ENCODE peak calls at places on chromosomes 12 and 14, in nine cellular contexts. One of them, this sample, is unnamed.

GRCh38 chr12:69886101-69886500 is 61.1 kb downstream of the MYRFL start:
- DNase-seq in IMR-90: no peak
- DNase-seq in renal cortical epithelial cell: no peak
- DNase-seq in frontal cortex: no peak
- DNase-seq in hippocampal formation: no peak
- DNase-seq in stimulated activated CD4-positive, alpha-beta T cell treated with anti-CD3 and anti-CD28 coated beads, Interleukin-1b, Interleukin-23, amount 100 ng/mL, for 24 hours: no peak
- DNase-seq in caudate nucleus: no peak
- DNase-seq in HTR-8/SVneo: no peak
- DNase-seq in COR-L47: no peak
- DNase-seq in this sample: no peak

GRCh38 chr14:54683882-54684794 is 117.2 kb downstream of the SAMD4A start:
- DNase-seq in IMR-90: peak
- DNase-seq in renal cortical epithelial cell: peak
- DNase-seq in frontal cortex: no peak
- DNase-seq in hippocampal formation: no peak
- DNase-seq in stimulated activated CD4-positive, alpha-beta T cell treated with anti-CD3 and anti-CD28 coated beads, Interleukin-1b, Interleukin-23, amount 100 ng/mL, for 24 hours: no peak
- DNase-seq in caudate nucleus: no peak
- DNase-seq in HTR-8/SVneo: peak
- DNase-seq in COR-L47: no peak
- DNase-seq in this sample: no peak

GRCh38 chr12:123050913-123051312 is 70.4 kb downstream of the ARL6IP4 start:
- DNase-seq in IMR-90: no peak
- DNase-seq in renal cortical epithelial cell: no peak
- DNase-seq in frontal cortex: no peak
- DNase-seq in hippocampal formation: no peak
- DNase-seq in stimulated activated CD4-positive, alpha-beta T cell treated with anti-CD3 and anti-CD28 coated beads, Interleukin-1b, Interleukin-23, amount 100 ng/mL, for 24 hours: no peak
- DNase-seq in caudate nucleus: no peak
- DNase-seq in HTR-8/SVneo: no peak
- DNase-seq in COR-L47: no peak
- DNase-seq in this sample: no peak

GRCh38 chr12:112738531-112738930 is 53.0 kb upstream of the RPH3A start:
- DNase-seq in IMR-90: no peak
- DNase-seq in renal cortical epithelial cell: no peak
- DNase-seq in frontal cortex: no peak
- DNase-seq in hippocampal formation: no peak
- DNase-seq in stimulated activated CD4-positive, alpha-beta T cell treated with anti-CD3 and anti-CD28 coated beads, Interleukin-1b, Interleukin-23, amount 100 ng/mL, for 24 hours: no peak
- DNase-seq in caudate nucleus: no peak
- DNase-seq in HTR-8/SVneo: no peak
- DNase-seq in COR-L47: no peak
- DNase-seq in this sample: no peak

GRCh38 chr12:122996188-122996601 is 15.7 kb downstream of the ARL6IP4 start:
- DNase-seq in IMR-90: no peak
- DNase-seq in renal cortical epithelial cell: no peak
- DNase-seq in frontal cortex: no peak
- DNase-seq in hippocampal formation: no peak
- DNase-seq in stimulated activated CD4-positive, alpha-beta T cell treated with anti-CD3 and anti-CD28 coated beads, Interleukin-1b, Interleukin-23, amount 100 ng/mL, for 24 hours: no peak
- DNase-seq in caudate nucleus: no peak
- DNase-seq in HTR-8/SVneo: no peak
- DNase-seq in COR-L47: no peak
- DNase-seq in this sample: no peak

GRCh38 chr14:103923863-103924262 is 4.4 kb upstream of the TDRD9 start:
- DNase-seq in IMR-90: no peak
- DNase-seq in renal cortical epithelial cell: no peak
- DNase-seq in frontal cortex: no peak
- DNase-seq in hippocampal formation: no peak
- DNase-seq in stimulated activated CD4-positive, alpha-beta T cell treated with anti-CD3 and anti-CD28 coated beads, Interleukin-1b, Interleukin-23, amount 100 ng/mL, for 24 hours: no peak
- DNase-seq in caudate nucleus: no peak
- DNase-seq in HTR-8/SVneo: no peak
- DNase-seq in COR-L47: peak
- DNase-seq in this sample: no peak

GRCh38 chr14:53316504-53316903 is 163.4 kb upstream of the DDHD1 start:
- DNase-seq in IMR-90: no peak
- DNase-seq in renal cortical epithelial cell: no peak
- DNase-seq in frontal cortex: no peak
- DNase-seq in hippocampal formation: no peak
- DNase-seq in stimulated activated CD4-positive, alpha-beta T cell treated with anti-CD3 and anti-CD28 coated beads, Interleukin-1b, Interleukin-23, amount 100 ng/mL, for 24 hours: no peak
- DNase-seq in caudate nucleus: no peak
- DNase-seq in HTR-8/SVneo: no peak
- DNase-seq in COR-L47: no peak
- DNase-seq in this sample: no peak

GRCh38 chr14:73741876-73742519 is 27.8 kb upstream of the PNMA1 start:
- DNase-seq in IMR-90: no peak
- DNase-seq in renal cortical epithelial cell: no peak
- DNase-seq in frontal cortex: no peak
- DNase-seq in hippocampal formation: no peak
- DNase-seq in stimulated activated CD4-positive, alpha-beta T cell treated with anti-CD3 and anti-CD28 coated beads, Interleukin-1b, Interleukin-23, amount 100 ng/mL, for 24 hours: no peak
- DNase-seq in caudate nucleus: no peak
- DNase-seq in HTR-8/SVneo: no peak
- DNase-seq in COR-L47: no peak
- DNase-seq in this sample: peak

GRCh38 chr12:69999561-69999960 is 174.5 kb downstream of the MYRFL start:
- DNase-seq in IMR-90: no peak
- DNase-seq in renal cortical epithelial cell: no peak
- DNase-seq in frontal cortex: no peak
- DNase-seq in hippocampal formation: no peak
- DNase-seq in stimulated activated CD4-positive, alpha-beta T cell treated with anti-CD3 and anti-CD28 coated beads, Interleukin-1b, Interleukin-23, amount 100 ng/mL, for 24 hours: no peak
- DNase-seq in caudate nucleus: no peak
- DNase-seq in HTR-8/SVneo: no peak
- DNase-seq in COR-L47: peak
- DNase-seq in this sample: no peak

GRCh38 chr12:107474639-107475539 is 210.7 kb upstream of the PWP1 start:
- DNase-seq in IMR-90: peak
- DNase-seq in renal cortical epithelial cell: no peak
- DNase-seq in frontal cortex: no peak
- DNase-seq in hippocampal formation: no peak
- DNase-seq in stimulated activated CD4-positive, alpha-beta T cell treated with anti-CD3 and anti-CD28 coated beads, Interleukin-1b, Interleukin-23, amount 100 ng/mL, for 24 hours: no peak
- DNase-seq in caudate nucleus: no peak
- DNase-seq in HTR-8/SVneo: no peak
- DNase-seq in COR-L47: no peak
- DNase-seq in this sample: no peak

GRCh38 chr12:111529424-111530368 is 69.4 kb downstream of the ATXN2 start:
- DNase-seq in IMR-90: peak
- DNase-seq in renal cortical epithelial cell: peak
- DNase-seq in frontal cortex: peak
- DNase-seq in hippocampal formation: peak
- DNase-seq in stimulated activated CD4-positive, alpha-beta T cell treated with anti-CD3 and anti-CD28 coated beads, Interleukin-1b, Interleukin-23, amount 100 ng/mL, for 24 hours: peak
- DNase-seq in caudate nucleus: peak
- DNase-seq in HTR-8/SVneo: peak
- DNase-seq in COR-L47: peak
- DNase-seq in this sample: no peak

GRCh38 chr12:110725267-110725666 is 17.4 kb downstream of the PPP1CC start:
- DNase-seq in IMR-90: no peak
- DNase-seq in renal cortical epithelial cell: no peak
- DNase-seq in frontal cortex: no peak
- DNase-seq in hippocampal formation: no peak
- DNase-seq in stimulated activated CD4-positive, alpha-beta T cell treated with anti-CD3 and anti-CD28 coated beads, Interleukin-1b, Interleukin-23, amount 100 ng/mL, for 24 hours: no peak
- DNase-seq in caudate nucleus: no peak
- DNase-seq in HTR-8/SVneo: no peak
- DNase-seq in COR-L47: no peak
- DNase-seq in this sample: no peak

GRCh38 chr12:100293017-100293416 is 26.0 kb downstream of the SCYL2 start:
- DNase-seq in IMR-90: no peak
- DNase-seq in renal cortical epithelial cell: no peak
- DNase-seq in frontal cortex: no peak
- DNase-seq in hippocampal formation: no peak
- DNase-seq in stimulated activated CD4-positive, alpha-beta T cell treated with anti-CD3 and anti-CD28 coated beads, Interleukin-1b, Interleukin-23, amount 100 ng/mL, for 24 hours: no peak
- DNase-seq in caudate nucleus: no peak
- DNase-seq in HTR-8/SVneo: no peak
- DNase-seq in COR-L47: no peak
- DNase-seq in this sample: no peak